ENCODE peak calls at places on chromosome 1, in eight cellular contexts. K is AG04449; X is CD8-positive, alpha-beta memory T cell; U is A549; F is lower leg skin; Q is GM23248; W is transverse colon; I is gastrocnemius medialis. L is an unnamed sample.

GRCh38 chr1:208990456-208990855 is 593.1 kb upstream of the CAMK1G start:
- DNase-seq in X (no peak), I (no peak), W (no peak), Q (no peak), F (no peak), K (no peak), U (no peak), L (no peak)

GRCh38 chr1:203084588-203085527 is 954 bp downstream of the MYOG start:
- DNase-seq in W (no peak), X (no peak), U (no peak), Q (no peak), I (peak), F (no peak), K (no peak), L (no peak)

GRCh38 chr1:89254658-89255287 is 17.9 kb downstream of the GBP5 start:
- DNase-seq in U (no peak), I (no peak), F (no peak), W (no peak), K (no peak), Q (no peak), X (no peak), L (no peak)

GRCh38 chr1:184890539-184890973 is 83.8 kb downstream of the NIBAN1 start:
- DNase-seq in X (peak), K (no peak), F (no peak), Q (peak), I (peak), U (no peak), W (no peak), L (no peak)

GRCh38 chr1:154574715-154575114 is 7.1 kb downstream of the CHRNB2 start:
- DNase-seq in I (no peak), F (no peak), Q (peak), U (no peak), W (no peak), K (no peak), X (no peak), L (no peak)

GRCh38 chr1:26723013-26723991 is 27.5 kb downstream of the ARID1A start:
- DNase-seq in F (peak), W (peak), X (peak), K (peak), U (no peak), I (peak), Q (peak), L (peak)

GRCh38 chr1:207024202-207025143 is 8.1 kb downstream of the C1orf116 start:
- DNase-seq in W (no peak), I (no peak), Q (no peak), F (no peak), X (no peak), K (no peak), U (no peak), L (no peak)

GRCh38 chr1:216617081-216617480 is 106.1 kb downstream of the ESRRG start:
- DNase-seq in F (no peak), X (no peak), W (no peak), U (no peak), Q (no peak), I (no peak), K (no peak), L (no peak)

GRCh38 chr1:234743866-234744581 is 134.0 kb upstream of the IRF2BP2 start:
- DNase-seq in I (no peak), K (no peak), X (no peak), Q (peak), W (no peak), U (no peak), F (no peak), L (no peak)

DNA sequence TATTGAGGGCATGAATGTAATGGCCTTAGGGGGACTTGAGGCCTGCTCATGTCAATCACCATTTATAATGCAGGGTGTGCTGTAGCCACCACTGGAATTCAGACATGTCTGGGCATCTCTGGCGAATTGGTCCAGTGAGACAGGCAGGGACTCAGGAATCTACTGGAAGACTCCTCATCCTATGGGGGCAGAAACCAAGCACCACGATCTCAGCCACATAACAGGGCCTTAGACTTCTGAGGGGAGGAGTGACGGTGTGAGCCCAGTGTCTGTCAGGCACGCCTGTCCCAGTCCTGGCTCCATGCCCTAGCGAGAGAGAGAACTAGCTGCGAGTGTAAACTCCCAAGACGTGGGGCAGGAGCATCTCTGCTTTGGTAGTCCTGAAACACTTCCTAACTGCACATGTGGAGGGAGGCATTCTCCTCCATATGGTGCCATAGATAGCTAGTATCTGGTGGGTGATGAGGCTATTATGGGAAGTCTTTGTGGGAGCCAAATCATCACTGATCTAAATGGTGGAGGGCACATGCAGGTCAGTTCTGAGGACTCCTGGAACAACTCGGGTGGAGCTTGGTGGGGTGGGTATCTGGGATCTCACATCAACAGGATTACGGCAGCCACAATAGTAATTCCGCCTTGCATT is 29.8 kb upstream of the KIAA0040 start:
- DNase-seq in F (no peak), X (no peak), W (no peak), Q (no peak), I (no peak), K (no peak), U (no peak), L (no peak)
- H3K4me3 ChIP-seq in F (no peak), X (no peak), W (no peak), Q (no peak), I (no peak), K (no peak), U (no peak), L (no peak)

GRCh38 chr1:3663999-3664699 is 11.8 kb downstream of the TP73 start:
- DNase-seq in W (peak), X (no peak), K (no peak), U (no peak), F (no peak), I (no peak), Q (no peak), L (no peak)

GRCh38 chr1:3664700-3665375 is 12.5 kb downstream of the TP73 start:
- DNase-seq in Q (no peak), I (no peak), X (no peak), W (no peak), F (no peak), K (no peak), U (no peak), L (no peak)

GRCh38 chr1:3661631-3662030 is 9.3 kb downstream of the TP73 start:
- DNase-seq in F (no peak), X (no peak), Q (no peak), W (no peak), I (no peak), K (no peak), U (no peak), L (no peak)

GRCh38 chr1:3660704-3661103 is 8.4 kb downstream of the TP73 start:
- DNase-seq in K (no peak), X (no peak), F (no peak), U (no peak), Q (no peak), I (no peak), W (no peak), L (no peak)

GRCh38 chr1:3662080-3662671 is 9.9 kb downstream of the TP73 start:
- DNase-seq in U (no peak), X (no peak), F (no peak), Q (no peak), W (no peak), I (peak), K (no peak), L (no peak)
- H3K4me3 ChIP-seq in U (no peak), X (no peak), F (no peak), Q (no peak), W (no peak), I (no peak), K (no peak), L (no peak)

GRCh38 chr1:10541286-10541685 is 66.5 kb downstream of the PEX14 start:
- DNase-seq in W (no peak), X (no peak), Q (no peak), U (no peak), I (no peak), K (no peak), F (no peak), L (no peak)
- H3K4me3 ChIP-seq in W (no peak), X (no peak), Q (no peak), U (no peak), I (no peak), K (no peak), F (no peak), L (no peak)

DNA sequence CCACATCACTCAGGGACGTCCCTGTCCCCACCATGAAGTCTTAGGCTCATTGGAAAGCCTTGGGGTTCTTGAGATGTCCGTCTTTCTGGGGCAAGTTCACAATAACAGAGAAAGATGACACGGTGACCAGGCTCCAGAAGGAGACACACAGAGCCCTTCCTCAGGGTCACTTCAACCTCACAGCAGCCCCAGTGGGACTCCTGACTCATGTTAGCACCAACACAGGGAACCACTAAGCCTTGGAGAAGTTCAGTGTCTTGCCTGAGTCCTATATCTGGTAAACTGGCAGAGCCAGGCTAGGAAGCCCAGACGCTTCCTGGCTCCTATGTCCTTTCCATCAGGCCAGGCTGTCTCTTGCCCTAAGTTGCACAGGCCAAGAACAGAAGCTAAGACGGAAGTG is 199.1 kb downstream of the HIVEP3 start:
- DNase-seq in U (no peak), F (no peak), Q (no peak), X (no peak), K (no peak), W (no peak), I (no peak), L (no peak)
- H3K4me3 ChIP-seq in U (no peak), F (no peak), Q (no peak), X (no peak), K (no peak), W (no peak), I (no peak), L (no peak)

DNA sequence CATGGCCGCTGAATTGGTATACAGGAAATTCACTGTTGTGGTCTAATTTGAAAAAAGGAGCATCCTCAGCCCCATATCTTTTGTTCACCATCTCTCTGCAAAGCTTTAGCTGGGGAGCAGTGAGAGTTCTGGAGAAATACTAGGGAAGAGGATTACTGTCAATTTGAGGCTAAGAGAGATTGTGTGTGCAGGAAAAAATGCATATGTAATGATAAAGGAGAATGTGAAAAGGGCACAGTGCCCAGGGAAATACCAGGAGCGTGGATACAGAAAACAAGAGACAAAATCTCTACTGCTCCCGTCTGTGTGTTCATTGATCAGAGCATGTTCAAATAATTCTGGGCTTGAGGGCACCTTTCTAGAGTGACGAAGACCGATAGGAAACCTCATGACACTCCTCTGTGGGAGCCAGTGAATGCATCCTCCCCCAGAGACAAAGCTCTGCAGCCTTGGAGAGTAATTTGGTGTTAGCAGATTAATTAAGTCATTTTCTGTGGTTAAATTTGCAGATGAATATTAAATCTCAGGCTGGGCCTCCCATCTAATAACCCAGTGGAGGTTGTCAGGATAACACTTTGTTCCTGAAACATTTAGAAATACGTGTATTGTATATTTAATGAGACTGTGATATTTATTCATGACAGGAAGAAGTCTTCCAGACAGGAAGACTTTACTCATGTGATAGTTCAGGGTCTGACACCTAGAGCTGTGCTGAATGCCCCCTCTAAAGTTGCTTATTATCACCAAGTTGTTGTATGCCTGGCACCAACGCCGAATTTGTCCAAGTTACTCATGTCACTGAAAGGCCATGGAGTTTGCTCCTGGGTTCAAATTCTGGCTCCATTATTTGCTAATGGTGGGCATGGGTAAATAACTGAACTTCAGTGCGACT is 287.3 kb upstream of the SGIP1 start:
- DNase-seq in U (no peak), X (peak), F (no peak), I (no peak), K (no peak), W (no peak), Q (no peak), L (no peak)
- H3K4me3 ChIP-seq in U (no peak), X (peak), F (no peak), I (no peak), K (no peak), W (no peak), Q (no peak), L (no peak)

GRCh38 chr1:240242601-240243144 is 151.0 kb downstream of the FMN2 start:
- DNase-seq in K (peak), F (no peak), X (no peak), I (no peak), Q (peak), W (no peak), U (no peak), L (no peak)

GRCh38 chr1:240245629-240246020 is 153.9 kb downstream of the FMN2 start:
- DNase-seq in Q (peak), K (no peak), U (no peak), X (no peak), I (no peak), F (no peak), W (no peak), L (no peak)

GRCh38 chr1:240247899-240248298 is 156.2 kb downstream of the FMN2 start:
- DNase-seq in Q (no peak), I (no peak), F (no peak), X (no peak), U (no peak), K (no peak), W (no peak), L (no peak)

GRCh38 chr1:240241278-240241677 is 149.6 kb downstream of the FMN2 start:
- DNase-seq in I (no peak), U (no peak), X (no peak), Q (no peak), W (no peak), K (no peak), F (no peak), L (no peak)

DNA sequence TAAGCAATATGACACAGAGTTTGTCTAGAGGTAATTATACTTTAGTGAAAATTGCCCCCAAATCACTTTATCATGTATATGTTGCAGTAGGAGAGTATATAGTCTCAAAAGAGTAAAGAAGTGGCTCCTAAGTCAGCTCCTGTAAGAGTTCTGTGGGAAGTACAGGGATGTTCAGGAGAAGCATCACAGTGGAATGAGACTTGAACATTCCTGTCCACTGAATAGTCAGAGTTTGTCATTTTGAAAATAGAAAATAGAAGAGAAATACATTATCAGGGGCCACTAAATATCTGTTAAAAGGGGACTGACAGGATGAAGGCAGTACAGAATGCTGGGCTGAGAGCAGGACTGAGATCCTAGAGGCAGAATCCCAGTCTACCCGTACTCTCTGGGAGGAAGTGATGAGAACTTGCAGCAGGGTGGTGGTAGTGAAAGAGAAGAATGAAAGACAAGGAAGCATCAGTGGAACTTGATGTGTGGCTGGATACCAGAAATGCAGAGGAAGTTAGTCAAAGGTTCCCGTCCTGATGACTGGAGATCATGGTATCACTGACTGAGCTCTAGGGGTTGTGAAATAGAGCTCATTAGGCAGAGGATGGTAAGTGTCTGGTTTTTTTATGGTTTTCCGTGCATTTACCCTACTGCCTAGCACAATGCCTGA is 153.4 kb downstream of the FMN2 start:
- DNase-seq in U (no peak), F (no peak), Q (peak), K (peak), W (no peak), I (no peak), X (no peak), L (no peak)
- H3K4me3 ChIP-seq in U (no peak), F (no peak), Q (peak), K (peak), W (no peak), I (no peak), X (no peak), L (no peak)

DNA sequence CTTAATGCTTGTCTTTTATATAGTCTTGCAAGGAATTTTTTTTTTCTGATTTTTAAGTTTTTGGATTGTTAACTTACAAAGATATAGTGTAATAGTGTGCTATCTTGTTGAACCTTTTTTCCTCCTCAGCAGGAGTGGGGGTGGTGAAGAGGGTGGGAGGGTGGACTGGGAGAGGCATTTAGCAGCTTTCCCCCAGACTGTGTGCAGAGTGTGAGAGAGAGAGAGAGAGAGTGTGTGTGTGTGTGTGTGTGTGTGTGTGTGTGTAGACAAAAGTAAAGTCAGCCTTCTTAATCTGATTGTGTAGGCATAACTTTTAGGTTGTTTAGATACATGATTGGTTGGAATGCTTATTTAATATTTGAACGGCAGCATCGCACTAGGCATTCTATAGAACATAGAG is 4.9 kb downstream of the CAMTA1 start:
- DNase-seq in Q (no peak), U (no peak), F (no peak), K (no peak), W (no peak), I (no peak), X (no peak), L (no peak)
- H3K4me3 ChIP-seq in Q (no peak), U (no peak), F (no peak), K (no peak), W (no peak), I (no peak), X (no peak), L (no peak)